ENCODE peak calls at places on chromosomes 12 and 14, in four cellular contexts. X is WTC11, A is SK-N-SH, W is H1. H is an unnamed sample.

GRCh38 chr14:100841445-100842403 is 15.8 kb downstream of the MEG3 start:
- DNase-seq in X (no peak), A (no peak), W (no peak), H (no peak)

GRCh38 chr14:31164115-31164514 is 43.5 kb downstream of the HECTD1 start:
- DNase-seq in X (no peak), A (no peak), W (no peak), H (no peak)

GRCh38 chr12:3491938-3492867 is 1.2 kb downstream of the PRMT8 start:
- DNase-seq in X (peak), A (peak), W (peak), H (peak)

GRCh38 chr14:36925094-36925493 is 247.3 kb downstream of the SLC25A21 start:
- DNase-seq in X (no peak), A (no peak), W (no peak), H (no peak)

GRCh38 chr12:92543872-92544271 is 158.9 kb upstream of the PLEKHG7 start:
- DNase-seq in X (no peak), A (no peak), W (no peak), H (no peak)

GRCh38 chr12:87227157-87227556 is 802.0 kb downstream of the C12orf50 start:
- DNase-seq in X (no peak), A (no peak), W (no peak), H (no peak)

GRCh38 chr12:121144416-121144914 is 11.8 kb downstream of the P2RX7 start:
- DNase-seq in X (no peak), A (no peak), W (no peak), H (no peak)

GRCh38 chr14:81303258-81303935 is 82.6 kb upstream of the GTF2A1 start:
- DNase-seq in X (no peak), A (no peak), W (no peak), H (peak)

GRCh38 chr12:116943419-116944372 is 32.9 kb downstream of the FBXW8 start:
- DNase-seq in X (no peak), A (no peak), W (no peak), H (peak)

GRCh38 chr12:110758922-110759321 is 16.2 kb upstream of the PPP1CC start:
- DNase-seq in X (no peak), A (no peak), W (no peak), H (no peak)

GRCh38 chr14:55353686-55354467 is 57.8 kb downstream of the ATG14 start:
- DNase-seq in X (no peak), A (no peak), W (peak), H (no peak)

GRCh38 chr12:29427964-29428363 is 47.0 kb upstream of the ERGIC2 start:
- DNase-seq in X (no peak), A (peak), W (no peak), H (peak)

GRCh38 chr14:78989246-78989645 is 819.1 kb downstream of the NRXN3 start:
- DNase-seq in X (no peak), A (no peak), W (no peak), H (no peak)

GRCh38 chr12:52005903-52006703 is 643 bp upstream of the TAMALIN start:
- DNase-seq in X (peak), A (no peak), W (no peak), H (no peak)

DNA sequence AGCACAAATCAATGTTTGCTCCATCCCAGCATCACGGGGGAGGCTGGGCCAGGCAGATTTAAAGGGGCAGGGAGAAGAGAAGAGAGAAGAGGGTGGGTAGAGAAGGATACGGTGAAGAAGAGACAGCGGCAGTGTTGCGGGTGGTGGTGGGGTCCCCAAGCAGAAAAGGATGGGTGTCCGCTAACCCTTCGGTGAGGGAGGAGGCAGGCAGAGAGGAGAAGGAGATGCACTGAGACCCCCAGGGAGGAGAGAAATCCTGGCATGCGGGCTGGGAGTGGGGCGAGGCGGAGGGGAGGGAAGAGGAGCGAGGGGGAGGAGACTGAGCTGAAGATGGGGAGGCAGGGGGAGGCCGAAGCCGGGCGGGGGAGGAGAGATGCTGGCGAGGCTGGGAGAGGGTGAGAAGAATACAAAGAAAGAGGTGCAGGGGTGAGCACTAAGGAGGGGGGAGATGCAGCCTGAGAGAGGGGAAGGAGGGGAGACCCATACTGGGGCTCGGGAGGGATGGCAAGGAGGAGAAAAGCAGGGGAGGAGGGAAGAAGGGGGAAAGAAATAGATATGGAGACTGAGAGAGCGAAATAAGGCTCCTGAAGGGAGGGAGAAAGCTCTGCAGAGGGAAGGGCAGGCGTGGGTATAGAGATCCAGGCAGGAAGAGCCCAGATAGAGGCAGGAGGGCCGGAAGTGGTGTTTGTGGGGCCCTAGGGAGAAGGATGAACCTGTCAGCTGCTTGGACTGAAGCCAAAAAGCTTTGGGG is at the start of gene JPH4:
- DNase-seq in X (peak), A (peak), W (peak), H (no peak)
- TF ChIP-seq TEAD4 in X (no peak), A (no peak), W (no peak), H (no peak)

DNA sequence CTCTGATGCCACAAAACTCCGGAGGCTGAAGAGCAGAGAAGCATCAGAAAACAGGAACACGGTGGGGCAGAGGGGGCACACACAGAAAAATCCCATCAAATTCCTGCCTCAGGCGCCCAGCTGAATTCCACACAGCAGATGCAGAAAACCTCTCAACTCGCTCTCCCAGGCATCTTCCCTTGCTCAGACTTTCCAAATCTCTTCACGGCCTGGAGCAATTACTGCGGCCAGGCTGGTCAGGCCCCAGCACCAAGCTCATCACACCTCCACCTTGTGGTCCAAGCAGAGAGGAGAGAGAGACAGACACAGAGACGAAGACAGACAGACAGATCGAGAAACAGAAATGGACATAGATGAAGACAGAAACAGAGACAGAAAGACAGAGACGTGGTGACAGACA is 89.0 kb downstream of the NCOR2 start:
- DNase-seq in X (no peak), A (no peak), W (no peak), H (no peak)
- TF ChIP-seq TEAD4 in X (no peak), A (no peak), W (no peak), H (no peak)

DNA sequence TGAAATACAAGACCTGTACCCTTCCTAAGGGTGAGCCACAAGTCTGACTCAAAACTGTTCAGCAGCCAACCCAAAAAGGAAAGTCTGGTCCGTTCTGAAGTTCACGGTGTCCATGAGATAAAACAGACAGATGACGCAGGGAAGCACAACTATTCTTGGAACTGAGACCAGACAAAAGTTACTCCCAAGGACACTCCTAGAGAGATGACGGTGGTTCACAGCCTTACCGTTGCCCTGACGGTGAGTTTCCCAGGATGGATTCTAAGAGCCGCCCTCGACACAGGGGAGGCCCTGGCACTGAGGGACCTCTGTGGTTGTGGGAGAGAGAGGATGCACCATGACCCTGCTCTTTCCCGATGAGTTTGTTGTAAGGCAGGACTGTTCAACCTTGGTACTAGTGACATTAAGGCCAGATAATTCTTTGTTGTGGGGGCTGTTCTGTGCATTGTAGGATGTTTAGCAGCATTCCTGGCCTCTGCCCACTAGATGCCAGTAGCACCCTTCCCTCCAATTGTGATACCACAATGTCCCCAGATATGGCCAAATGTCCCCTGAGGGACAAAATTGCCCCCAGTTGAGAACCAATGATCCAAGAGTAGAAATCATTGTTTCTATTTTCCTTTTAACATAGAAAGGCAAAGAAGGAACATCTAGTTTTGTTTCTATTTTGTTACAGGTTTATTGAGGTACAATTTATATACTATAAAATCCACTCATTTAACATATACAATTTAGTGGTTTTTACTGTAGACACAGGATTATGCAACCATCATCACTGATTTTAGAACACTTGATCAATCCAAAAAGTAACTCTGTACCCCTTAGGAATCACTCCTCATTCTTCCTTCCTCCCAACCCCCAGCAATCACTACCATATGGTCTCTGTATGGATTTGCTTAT is 23.0 kb downstream of the OR10P1 start:
- DNase-seq in X (no peak), A (peak), W (no peak), H (peak)
- TF ChIP-seq TEAD4 in X (no peak), A (no peak), W (peak), H (no peak)

GRCh38 chr14:22189873-22190272 is 399.2 kb downstream of the DAD1 start:
- DNase-seq in X (no peak), A (no peak), W (no peak), H (no peak)

GRCh38 chr14:22190411-22191191 is 398.4 kb downstream of the DAD1 start:
- DNase-seq in X (no peak), A (no peak), W (no peak), H (no peak)

DNA sequence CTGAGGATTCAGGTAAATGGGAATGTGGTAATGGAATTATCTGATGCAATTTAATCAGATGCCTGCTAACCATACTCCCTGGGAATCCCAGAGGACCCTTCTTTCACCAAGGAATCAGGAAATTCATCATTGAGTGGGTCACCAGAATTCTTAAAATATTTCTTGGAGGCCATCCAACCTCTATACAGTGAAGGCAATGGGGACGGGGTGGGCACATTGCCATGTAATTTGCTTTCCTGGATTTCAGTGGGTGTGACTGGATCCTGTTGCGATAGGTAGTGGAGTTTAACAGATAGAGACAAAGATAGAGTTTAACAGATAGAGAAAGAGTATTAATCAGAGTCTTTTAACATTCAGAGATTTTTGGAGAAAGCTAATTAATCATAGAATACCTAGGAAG is 394.4 kb downstream of the DAD1 start:
- DNase-seq in X (no peak), A (no peak), W (no peak), H (no peak)
- TF ChIP-seq TEAD4 in X (no peak), A (no peak), W (no peak), H (no peak)

GRCh38 chr14:68797180-68797670 is 4.4 kb upstream of the ZFP36L1 start:
- DNase-seq in X (peak), A (no peak), W (peak), H (peak)
- TF ChIP-seq TEAD4 in X (no peak), A (no peak), W (no peak), H (peak)

GRCh38 chr14:103130017-103130764 is 6.9 kb downstream of the TNFAIP2 start:
- DNase-seq in X (no peak), A (peak), W (no peak), H (no peak)

GRCh38 chr14:103127356-103127755 is 4.1 kb downstream of the TNFAIP2 start:
- DNase-seq in X (peak), A (no peak), W (peak), H (no peak)

GRCh38 chr14:103127861-103128598 is 4.8 kb downstream of the TNFAIP2 start:
- DNase-seq in X (no peak), A (peak), W (no peak), H (no peak)

GRCh38 chr14:103129301-103130016 is 6.2 kb downstream of the TNFAIP2 start:
- DNase-seq in X (no peak), A (peak), W (no peak), H (no peak)

GRCh38 chr14:103128631-103129300 is 5.5 kb downstream of the TNFAIP2 start:
- DNase-seq in X (no peak), A (peak), W (no peak), H (no peak)
- TF ChIP-seq TEAD4 in X (no peak), A (no peak), W (no peak), H (no peak)

DNA sequence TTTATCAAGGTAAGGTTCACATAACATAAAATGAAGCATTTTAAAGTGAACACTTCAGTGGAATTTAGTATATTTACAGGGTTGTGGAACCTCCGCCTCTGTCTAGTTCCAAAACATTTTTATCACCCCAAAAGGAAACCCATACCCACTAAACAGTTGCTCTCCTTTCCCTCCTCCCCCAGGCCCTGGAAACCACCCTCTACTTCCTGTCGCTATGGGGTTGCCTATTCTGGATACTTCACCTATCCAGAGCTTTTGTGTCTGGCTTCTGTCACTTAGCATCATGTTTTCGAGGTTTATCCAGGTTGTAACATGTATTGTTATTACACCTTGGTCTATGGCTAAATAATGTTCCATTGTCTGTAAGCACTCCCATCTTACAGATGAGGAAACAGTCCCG is 27.7 kb upstream of the ZFP36L1 start:
- DNase-seq in X (no peak), A (no peak), W (no peak), H (no peak)
- TF ChIP-seq TEAD4 in X (no peak), A (no peak), W (no peak), H (no peak)